ENCODE peak calls at places on chromosome 1, in seven cellular contexts. F is NCI-H510A treated with DMSO at 0.1 percent for 48 hours, X is NCI-H2081, O is fibroblast of pulmonary artery, Y is M059J, Q is HS-5, E is activated T-cell treated with anti-CD3 and anti-CD28 coated beads for 24 hours. P is an unnamed sample.

GRCh38 chr1:91045284-91045683 is 23.4 kb upstream of the ZNF644 start:
- DNase-seq in F (no peak), Y (no peak), E (no peak), X (no peak), Q (no peak), O (no peak), P (no peak)

GRCh38 chr1:20371411-20371810 is 80.7 kb downstream of the VWA5B1 start:
- DNase-seq in E (no peak), O (peak; percentile 38), Q (no peak), Y (peak; percentile 37), X (no peak), F (no peak), P (no peak)

GRCh38 chr1:107840746-107841145 is 124.2 kb downstream of the VAV3 start:
- DNase-seq in X (no peak), E (no peak), O (no peak), Q (no peak), F (no peak), Y (no peak), P (no peak)

GRCh38 chr1:202964755-202965440 is 2.2 kb downstream of the CYB5R1 start:
- DNase-seq in E (no peak), Y (peak; percentile 26), Q (no peak), O (peak; percentile 81), F (peak; percentile 81), X (peak; percentile 99), P (peak; percentile 99)

GRCh38 chr1:152108899-152109222 is 6.4 kb downstream of the TCHH start:
- DNase-seq in Q (no peak), X (no peak), E (no peak), Y (no peak), O (no peak), F (no peak), P (no peak)

GRCh38 chr1:6271554-6271953 is 10.7 kb upstream of the GPR153 start:
- DNase-seq in F (peak; percentile 81), O (no peak), Q (no peak), Y (no peak), X (peak; percentile 64), E (no peak), P (no peak)

GRCh38 chr1:8397511-8397910 is 79.6 kb downstream of the SLC45A1 start:
- DNase-seq in E (no peak), Q (no peak), Y (peak; percentile 67), X (no peak), F (no peak), O (peak; percentile 73), P (no peak)

GRCh38 chr1:93007941-93008577 is 46.8 kb upstream of the DIPK1A start:
- DNase-seq in F (no peak), E (no peak), Y (peak; percentile 89), O (no peak), Q (no peak), X (no peak), P (no peak)

GRCh38 chr1:63775418-63776127 is 1.8 kb downstream of the ROR1 start:
- DNase-seq in E (no peak), X (no peak), O (no peak), Q (no peak), F (no peak), Y (peak; percentile 19), P (no peak)

GRCh38 chr1:83508485-83509151 is 490.3 kb downstream of the TTLL7 start:
- DNase-seq in O (peak; percentile 40), X (no peak), Q (no peak), E (peak; percentile 29), Y (peak; percentile 85), F (no peak), P (no peak)

GRCh38 chr1:12001249-12001917 is 17.9 kb upstream of the MIIP start:
- DNase-seq in O (peak; percentile 73), Q (no peak), X (no peak), Y (peak; percentile 48), E (peak; percentile 16), F (no peak), P (no peak)

GRCh38 chr1:91754348-91754747 is 131.6 kb downstream of the TGFBR3 start:
- DNase-seq in X (no peak), E (peak; percentile 53), F (no peak), Y (peak; percentile 39), Q (no peak), O (peak; percentile 58), P (no peak)

GRCh38 chr1:236560213-236560771 is 36.5 kb downstream of the LGALS8 start:
- DNase-seq in X (no peak), Q (no peak), O (no peak), Y (no peak), F (no peak), E (no peak), P (no peak)

GRCh38 chr1:221694109-221694508 is 47.8 kb downstream of the DUSP10 start:
- DNase-seq in E (no peak), O (no peak), Y (no peak), X (no peak), Q (no peak), F (no peak), P (no peak)

GRCh38 chr1:184637664-184638063 is 117.0 kb downstream of the EDEM3 start:
- DNase-seq in X (no peak), E (no peak), Q (no peak), O (peak; percentile 20), F (no peak), Y (no peak), P (no peak)

GRCh38 chr1:208159542-208160258 is 84.5 kb downstream of the PLXNA2 start:
- DNase-seq in Y (peak; percentile 88), X (no peak), F (no peak), Q (no peak), E (no peak), O (peak; percentile 90), P (no peak)

GRCh38 chr1:151372411-151372934 is at the start of gene SELENBP1:
- DNase-seq in F (peak; percentile 87), Y (peak; percentile 62), Q (no peak), X (peak; percentile 92), E (no peak), O (peak; percentile 82), P (peak; percentile 98)

GRCh38 chr1:12528021-12528852 is 89.8 kb downstream of the DHRS3 start:
- DNase-seq in Q (no peak), E (no peak), Y (peak; percentile 58), O (peak; percentile 70), X (peak; percentile 13), F (peak; percentile 16), P (no peak)

GRCh38 chr1:245128381-245128780 is 26.4 kb upstream of the KIF26B start:
- DNase-seq in F (no peak), Q (no peak), Y (no peak), X (no peak), O (no peak), E (no peak), P (no peak)

GRCh38 chr1:192830596-192831241 is 21.9 kb downstream of the RGS2 start:
- DNase-seq in Q (no peak), Y (peak; percentile 26), X (no peak), F (no peak), O (peak; percentile 17), E (no peak), P (no peak)

GRCh38 chr1:25581764-25582163 is 34.8 kb upstream of the MAN1C1 start:
- DNase-seq in O (no peak), X (no peak), Q (no peak), E (no peak), F (no peak), Y (no peak), P (no peak)

GRCh38 chr1:154419620-154420020 is 14.5 kb downstream of the IL6R start:
- DNase-seq in X (no peak), F (peak; percentile 51), Q (no peak), Y (peak; percentile 78), E (no peak), O (peak; percentile 98), P (no peak)

GRCh38 chr1:233364695-233365539 is 37.4 kb downstream of the MAP3K21 start:
- DNase-seq in Y (peak; percentile 18), X (peak; percentile 6), O (peak; percentile 41), E (no peak), Q (no peak), F (peak; percentile 53), P (no peak)

GRCh38 chr1:93631626-93632365 is 49.8 kb downstream of the BCAR3 start:
- DNase-seq in O (no peak), Y (peak; percentile 59), X (no peak), E (no peak), F (peak; percentile 38), Q (no peak), P (no peak)

GRCh38 chr1:85463666-85464496 is 1.1 kb downstream of the DDAH1 start:
- DNase-seq in F (peak; percentile 65), E (no peak), X (no peak), O (peak; percentile 26), Q (no peak), Y (peak; percentile 67), P (peak; percentile 50)

GRCh38 chr1:204410764-204411450 is 710 bp downstream of the PPP1R15B start:
- DNase-seq in O (peak; percentile 49), E (peak; percentile 35), Q (no peak), F (no peak), X (peak; percentile 58), Y (peak; percentile 55), P (peak; percentile 42)

GRCh38 chr1:92784051-92784638 is 763 bp downstream of the EVI5 start:
- DNase-seq in F (no peak), O (peak; percentile 53), Y (peak; percentile 86), X (peak; percentile 4), Q (peak; percentile 58), E (peak; percentile 12), P (no peak)

GRCh38 chr1:30310966-30311742 is 412.2 kb downstream of the MATN1 start:
- DNase-seq in Y (no peak), O (no peak), Q (no peak), X (no peak), E (no peak), F (no peak), P (no peak)

GRCh38 chr1:212514056-212514614 is 81.4 kb downstream of the NENF start:
- DNase-seq in Q (no peak), O (peak; percentile 49), F (peak; percentile 46), X (no peak), Y (peak; percentile 97), E (no peak), P (peak; percentile 78)

GRCh38 chr1:223363057-223363855 is 720 bp downstream of the SUSD4 start:
- DNase-seq in F (peak; percentile 17), Q (no peak), X (peak; percentile 38), Y (peak; percentile 33), E (peak; percentile 18), O (peak; percentile 5), P (peak; percentile 60)

GRCh38 chr1:179586107-179586823 is 5.4 kb upstream of the TDRD5 start:
- DNase-seq in E (no peak), Q (no peak), X (peak; percentile 83), O (peak; percentile 47), F (peak; percentile 71), Y (peak; percentile 38), P (peak; percentile 56)

GRCh38 chr1:111989531-111990025 is at the start of gene KCND3:
- DNase-seq in Q (no peak), F (no peak), Y (no peak), O (peak; percentile 21), E (no peak), X (peak; percentile 27), P (peak; percentile 37)

GRCh38 chr1:240350910-240351331 is 259.2 kb downstream of the FMN2 start:
- DNase-seq in Y (peak; percentile 79), E (no peak), X (no peak), Q (peak; percentile 54), F (no peak), O (peak; percentile 36), P (no peak)

GRCh38 chr1:60281360-60281932 is 207.9 kb upstream of the C1orf87 start:
- DNase-seq in X (peak; percentile 84), E (no peak), Y (peak; percentile 61), O (peak; percentile 87), Q (peak; percentile 43), F (peak; percentile 96), P (peak; percentile 68)

GRCh38 chr1:74368335-74368734 is 133.1 kb downstream of the TNNI3K start:
- DNase-seq in Y (no peak), O (no peak), F (no peak), E (no peak), Q (peak; percentile 56), X (no peak), P (no peak)

GRCh38 chr1:1349256-1350012 is at the start of gene DVL1:
- DNase-seq in Y (peak; percentile 60), F (peak; percentile 86), X (peak; percentile 55), O (peak; percentile 53), E (peak; percentile 50), Q (no peak), P (peak; percentile 80)

GRCh38 chr1:212070720-212071302 is 35.3 kb downstream of the DTL start:
- DNase-seq in E (no peak), O (peak; percentile 81), F (peak; percentile 38), Y (peak; percentile 43), X (peak; percentile 45), Q (no peak), P (no peak)